ENCODE peak calls at places on chromosomes 7 and 10, in eight cellular contexts. Y is astrocyte; Q is prostate gland; W is endodermal cell; N is CD8-positive, alpha-beta memory T cell; U is A549; R is naive thymus-derived CD4-positive, alpha-beta T cell; X is PC-3. M is an unnamed sample.
A peak's percentile ranks its signal among the peaks of the same experiment; 100 is the strongest.

GRCh38 chr10:106508920-106509319 is 655.6 kb downstream of the SORCS1 start:
- DNase-seq in R (no peak), W (no peak), Y (peak; percentile 1), Q (no peak), U (no peak), X (peak; percentile 80), N (no peak), M (no peak)

GRCh38 chr10:24438800-24439199 is 229.9 kb downstream of the KIAA1217 start:
- DNase-seq in U (no peak), X (no peak), W (no peak), N (no peak), Q (no peak), R (no peak), Y (peak; percentile 76), M (no peak)

GRCh38 chr7:95585426-95585789 is 10.9 kb downstream of the PDK4 start:
- DNase-seq in U (no peak), R (no peak), N (no peak), W (no peak), Y (no peak), Q (no peak), X (no peak), M (no peak)

GRCh38 chr10:69180525-69181204 is 631 bp downstream of the SUPV3L1 start:
- DNase-seq in U (peak; percentile 24), X (peak; percentile 29), W (no peak), Q (peak; percentile 10), Y (peak; percentile 17), N (peak; percentile 2), R (peak; percentile 76), M (no peak)

GRCh38 chr10:122939819-122940543 is 14.0 kb downstream of the C10orf88 start:
- DNase-seq in R (no peak), X (no peak), Y (peak; percentile 64), N (no peak), Q (no peak), U (no peak), W (no peak), M (no peak)

GRCh38 chr7:28988818-28989595 is 30.9 kb upstream of the TRIL start:
- DNase-seq in W (no peak), X (peak; percentile 39), N (no peak), R (no peak), Y (peak; percentile 98), U (no peak), Q (no peak), M (no peak)

GRCh38 chr10:123783296-123783695 is 108.3 kb downstream of the CPXM2 start:
- DNase-seq in N (no peak), Y (no peak), Q (no peak), U (no peak), R (no peak), X (no peak), W (no peak), M (no peak)

GRCh38 chr10:50621981-50622496 is 1.7 kb downstream of the SGMS1 start:
- DNase-seq in Q (peak; percentile 99), N (peak; percentile 46), W (peak; percentile 83), Y (peak; percentile 91), R (peak; percentile 76), X (peak; percentile 100), U (peak; percentile 76), M (no peak)

GRCh38 chr7:78232806-78233205 is 434.2 kb downstream of the PHTF2 start:
- DNase-seq in Y (peak; percentile 31), X (no peak), N (no peak), R (no peak), Q (no peak), U (no peak), W (no peak), M (no peak)

GRCh38 chr7:148473694-148474222 is 116.8 kb upstream of the C7orf33 start:
- DNase-seq in N (no peak), W (peak; percentile 11), X (no peak), R (no peak), U (no peak), Y (no peak), Q (no peak), M (no peak)

GRCh38 chr7:151422212-151422611 is 12.4 kb upstream of the WDR86 start:
- DNase-seq in Q (no peak), N (no peak), X (no peak), U (no peak), Y (no peak), R (no peak), W (no peak), M (no peak)

GRCh38 chr7:151423226-151423625 is 13.4 kb upstream of the WDR86 start:
- DNase-seq in Q (no peak), Y (no peak), W (no peak), R (no peak), N (no peak), X (no peak), U (no peak), M (no peak)

GRCh38 chr7:151423936-151424335 is 14.1 kb upstream of the WDR86 start:
- DNase-seq in N (no peak), U (no peak), W (no peak), Y (no peak), R (no peak), Q (no peak), X (no peak), M (no peak)

GRCh38 chr7:151416921-151417320 is 7.1 kb upstream of the WDR86 start:
- DNase-seq in X (no peak), U (no peak), Q (no peak), W (no peak), Y (no peak), N (no peak), R (no peak), M (no peak)

DNA sequence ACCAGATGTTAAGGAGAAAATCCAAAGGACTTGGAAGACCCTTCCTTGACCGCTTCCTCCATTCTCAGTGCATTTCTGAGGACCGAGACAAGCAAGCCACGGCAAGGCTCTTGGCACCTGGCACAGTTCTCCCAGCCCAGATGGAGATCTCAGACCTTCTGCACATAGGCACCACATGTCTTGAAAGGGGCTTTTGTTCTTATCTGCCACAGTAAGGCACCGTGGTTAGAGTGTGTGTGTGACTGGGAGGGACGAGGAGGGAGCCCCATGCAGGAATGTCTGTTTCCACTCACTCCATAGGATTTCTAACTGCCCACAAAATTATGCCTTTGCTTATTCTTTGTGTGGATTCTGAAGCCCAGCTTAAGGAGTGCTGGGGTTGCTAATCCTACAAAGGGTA is 10.3 kb upstream of the WDR86 start:
- DNase-seq in R (no peak), X (no peak), Q (no peak), W (no peak), N (no peak), Y (peak; percentile 27), U (no peak), M (no peak)
- H3K27ac ChIP-seq in R (no peak overlapping the region), X (no peak overlapping the region), Q (no peak overlapping the region), W (no peak overlapping the region), N (no peak overlapping the region), Y (no peak overlapping the region), U (no peak overlapping the region), M (no peak overlapping the region)

DNA sequence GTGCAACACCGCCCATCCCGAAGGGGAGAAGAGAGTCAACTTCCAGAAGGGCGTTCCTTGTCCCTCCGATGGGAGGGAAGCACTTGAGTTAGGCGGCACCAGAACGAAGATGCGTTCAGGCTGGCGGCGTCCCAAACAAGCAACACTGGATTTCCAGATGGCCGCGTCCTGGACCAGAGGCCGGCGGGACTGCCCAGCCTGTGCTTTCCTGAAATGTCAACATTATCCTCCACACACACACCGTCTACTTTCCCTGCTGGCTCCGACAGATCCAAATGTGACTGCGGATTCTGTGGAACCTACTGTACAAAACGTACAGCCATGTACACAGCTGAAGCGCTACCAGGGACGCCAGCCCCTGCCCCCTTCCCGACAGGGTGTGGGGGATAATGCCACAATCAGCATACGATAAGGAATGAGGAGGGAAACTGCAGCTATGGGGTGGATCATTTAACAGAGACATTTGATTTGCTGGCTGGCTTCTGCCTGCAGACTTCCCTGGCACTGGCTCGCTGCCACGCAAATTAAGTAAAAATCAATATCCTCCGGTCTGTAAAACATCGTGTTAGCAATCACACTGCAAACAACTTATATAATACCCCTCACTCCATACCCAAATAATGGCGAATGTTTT is 82.1 kb downstream of the ZRANB1 start:
- DNase-seq in R (no peak), X (no peak), Y (no peak), W (no peak), U (no peak), N (no peak), Q (peak; percentile 69), M (no peak)
- H3K4me1 ChIP-seq in R (no peaks in the 10 kb centered on the region), X (peaks cover 12% of the 10 kb centered on the region), Y (peaks cover 9% of the 10 kb centered on the region), W (peaks cover 8% of the 10 kb centered on the region), U (no peaks in the 10 kb centered on the region), N (no peaks in the 10 kb centered on the region), Q (peaks cover 20% of the 10 kb centered on the region), M (no peaks in the 10 kb centered on the region)

GRCh38 chr10:80461208-80462183 is 7.4 kb downstream of the TSPAN14 start:
- DNase-seq in X (no peak), U (no peak), Y (no peak), W (no peak), R (no peak), N (no peak), Q (no peak), M (no peak)
- H3K4me3 ChIP-seq in X (no peak overlapping the region), U (no peak overlapping the region), Y (no peak overlapping the region), W (no peak overlapping the region), R (peak overlapping the region; percentile 87), N (peak overlapping the region; percentile 76), Q (no peak overlapping the region), M (no peak overlapping the region)

GRCh38 chr7:90540406-90540805 is 55.7 kb upstream of the CDK14 start:
- DNase-seq in Y (no peak), N (no peak), Q (no peak), X (peak; percentile 19), U (no peak), R (no peak), W (no peak), M (no peak)
- H3K27ac ChIP-seq in Y (no peak overlapping the region), N (no peak overlapping the region), Q (no peak overlapping the region), X (no peak overlapping the region), U (no peak overlapping the region), R (no peak overlapping the region), W (no peak overlapping the region), M (no peak overlapping the region)

DNA sequence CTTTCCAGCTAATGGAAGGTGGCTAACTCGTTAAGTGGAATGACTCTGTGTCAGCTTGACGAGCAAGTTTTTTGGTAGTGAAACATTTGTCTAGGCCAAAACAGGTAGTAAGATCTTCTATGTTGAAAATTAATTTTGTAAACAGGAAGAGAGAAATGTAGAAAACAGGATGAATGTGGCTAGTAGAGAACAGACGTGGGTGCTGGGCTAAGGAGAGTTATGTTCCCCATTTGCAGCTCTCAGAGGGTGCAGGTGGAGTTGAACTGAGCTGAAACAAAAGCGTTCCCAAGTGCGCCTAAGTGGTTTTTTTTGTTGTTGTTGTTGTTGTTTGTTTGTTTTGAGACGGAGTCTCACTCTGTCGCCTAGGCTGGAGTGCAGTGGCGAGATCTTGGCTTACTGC is 59.5 kb upstream of the SRPK2 start:
- DNase-seq in Q (no peak), N (no peak), R (no peak), U (no peak), W (no peak), X (no peak), Y (no peak), M (no peak)
- H3K4me1 ChIP-seq in Q (no peaks in the 10 kb centered on the region), N (peaks cover 15% of the 10 kb centered on the region), R (peaks cover 8% of the 10 kb centered on the region), U (no peaks in the 10 kb centered on the region), W (no peaks in the 10 kb centered on the region), X (no peaks in the 10 kb centered on the region), Y (no peaks in the 10 kb centered on the region), M (no peaks in the 10 kb centered on the region)

GRCh38 chr10:128150045-128150493 is 23.8 kb upstream of the MKI67 start:
- DNase-seq in U (peak; percentile 81), W (peak; percentile 93), N (peak; percentile 78), X (peak; percentile 69), Q (peak; percentile 39), R (peak; percentile 72), Y (peak; percentile 28), M (no peak)
- H3K4me3 ChIP-seq in U (peak overlapping the region; percentile 52), W (peak overlapping the region; percentile 70), N (peak overlapping the region; percentile 79), X (peak overlapping the region; percentile 69), Q (peak overlapping the region; percentile 22), R (peak overlapping the region; percentile 79), Y (peak overlapping the region; percentile 66), M (peak overlapping the region; percentile 45)